ENCODE peak calls at places on chromosomes 13 and 19, in nine cellular contexts. B is activated CD4-positive, alpha-beta T cell treated with anti-CD3 and anti-CD28 coated beads, Interleukin-2, amount 50 U/mL, for 1 hour; Z is LoVo; O is NCI-H1105 treated with DMSO at 0.1 percent for 48 hours; J is activated naive CD8-positive, alpha-beta T cell treated with anti-CD3 and anti-CD28 coated beads, Interleukin-2, amount 50 U/mL, for 24 hours; D is foreskin fibroblast; Q is HCEC 1CT; R is KG1; N is CD4-positive, CD25-positive, alpha-beta regulatory T cell. C is an unnamed sample.

GRCh38 chr19:50548191-50549058 is 19.8 kb downstream of the LRRC4B start:
- DNase-seq in N (no peak), B (no peak), O (no peak), Z (no peak), J (no peak), Q (no peak), R (no peak), D (no peak), C (no peak)

GRCh38 chr19:51317381-51317780 is 5.9 kb downstream of the IGLON5 start:
- DNase-seq in N (no peak), J (no peak), O (no peak), Q (no peak), B (no peak), R (no peak), D (no peak), Z (no peak), C (no peak)

GRCh38 chr19:1794424-1795185 is 17.5 kb downstream of the ATP8B3 start:
- DNase-seq in Z (no peak), D (no peak), R (no peak), Q (no peak), O (no peak), B (no peak), J (no peak), N (no peak), C (no peak)

GRCh38 chr19:39053276-39054090 is 21.1 kb upstream of the FBXO27 start:
- DNase-seq in B (no peak), Q (no peak), R (no peak), Z (peak; percentile 72), J (no peak), N (no peak), D (no peak), O (no peak), C (no peak)

GRCh38 chr13:33606692-33607091 is 211.3 kb upstream of the RFC3 start:
- DNase-seq in J (no peak), R (no peak), Q (no peak), N (no peak), D (peak; percentile 43), O (no peak), Z (no peak), B (no peak), C (peak; percentile 1)

GRCh38 chr13:108549989-108550388 is 79.4 kb upstream of the MYO16 start:
- DNase-seq in Z (no peak), N (no peak), B (no peak), J (no peak), D (no peak), O (no peak), R (no peak), Q (no peak), C (no peak)

GRCh38 chr19:44890366-44891015 is 563 bp upstream of the TOMM40 start:
- DNase-seq in N (peak; percentile 100), Z (peak; percentile 99), Q (peak; percentile 100), J (peak; percentile 100), B (peak; percentile 100), R (peak; percentile 100), O (peak; percentile 100), D (peak; percentile 100), C (peak; percentile 100)

GRCh38 chr19:16660763-16661479 is at the start of gene TMEM38A:
- DNase-seq in N (peak; percentile 22), B (peak; percentile 16), R (no peak), Z (peak; percentile 49), J (peak; percentile 41), D (peak; percentile 52), O (peak; percentile 21), Q (no peak), C (no peak)

GRCh38 chr19:35671818-35672217 is 5.5 kb downstream of the UPK1A start:
- DNase-seq in J (no peak), R (no peak), N (no peak), Z (no peak), D (peak; percentile 30), Q (no peak), B (no peak), O (no peak), C (no peak)

GRCh38 chr19:35299523-35300339 is 7.8 kb downstream of the MAG start:
- DNase-seq in O (no peak), N (no peak), R (no peak), Q (no peak), D (no peak), B (no peak), Z (no peak), J (peak; percentile 20), C (no peak)

GRCh38 chr19:2059422-2060201 is 8.6 kb upstream of the MKNK2 start:
- DNase-seq in O (no peak), J (no peak), N (no peak), Z (peak; percentile 88), R (no peak), D (peak; percentile 92), Q (peak; percentile 17), B (no peak), C (no peak)

GRCh38 chr13:75219479-75220237 is 262.3 kb downstream of the TBC1D4 start:
- DNase-seq in O (peak; percentile 66), Q (peak; percentile 59), D (peak; percentile 90), N (peak; percentile 80), J (peak; percentile 90), Z (peak; percentile 69), R (peak; percentile 64), B (peak; percentile 85), C (peak; percentile 74)

GRCh38 chr19:3121821-3122511 is 13.9 kb upstream of the GNA15 start:
- DNase-seq in Q (no peak), D (no peak), J (no peak), R (no peak), Z (no peak), B (no peak), N (no peak), O (no peak), C (no peak)

GRCh38 chr13:30486230-30487074 is 20.7 kb upstream of the HMGB1 start:
- DNase-seq in O (no peak), Z (no peak), D (no peak), R (no peak), J (no peak), B (no peak), Q (no peak), N (no peak), C (no peak)

GRCh38 chr13:113787694-113788093 is 28.7 kb downstream of the TMEM255B start:
- DNase-seq in B (no peak), O (no peak), Q (no peak), J (no peak), R (no peak), Z (no peak), N (no peak), D (no peak), C (no peak)

GRCh38 chr19:15101479-15102082 is 5.6 kb upstream of the SYDE1 start:
- DNase-seq in Z (no peak), N (peak; percentile 27), R (peak; percentile 15), D (peak; percentile 60), Q (no peak), J (peak; percentile 65), O (peak; percentile 3), B (peak; percentile 53), C (no peak)

GRCh38 chr13:24271611-24272451 is 37.5 kb upstream of the C1QTNF9 start:
- DNase-seq in N (peak; percentile 86), J (no peak), Z (peak; percentile 9), Q (peak; percentile 68), B (peak; percentile 69), O (no peak), D (peak; percentile 59), R (peak; percentile 47), C (no peak)

GRCh38 chr13:101211261-101211660 is 205.0 kb downstream of the NALCN start:
- DNase-seq in O (no peak), Q (peak; percentile 83), R (no peak), Z (no peak), J (no peak), B (no peak), N (no peak), D (peak; percentile 78), C (no peak)

GRCh38 chr19:18669524-18669817 is 14.0 kb upstream of the CRTC1 start:
- DNase-seq in D (no peak), J (no peak), N (no peak), R (no peak), O (no peak), Q (no peak), B (no peak), Z (no peak), C (no peak)

GRCh38 chr13:40013554-40013953 is 358.1 kb downstream of the COG6 start:
- DNase-seq in Z (no peak), D (no peak), J (no peak), N (no peak), B (no peak), Q (no peak), O (no peak), R (no peak), C (no peak)

GRCh38 chr13:68107667-68108066 is 877.5 kb upstream of the PCDH9 start:
- DNase-seq in R (no peak), B (no peak), O (no peak), D (no peak), N (no peak), Z (no peak), J (no peak), Q (no peak), C (no peak)

GRCh38 chr13:40125336-40125735 is 469.9 kb downstream of the COG6 start:
- DNase-seq in Q (no peak), O (peak; percentile 4), Z (no peak), D (no peak), J (no peak), N (no peak), R (no peak), B (no peak), C (no peak)

GRCh38 chr13:22214184-22214583 is 543.3 kb downstream of the FGF9 start:
- DNase-seq in Z (no peak), J (no peak), O (no peak), D (no peak), N (no peak), R (peak; percentile 74), B (no peak), Q (no peak), C (no peak)

GRCh38 chr19:16836115-16836905 is 7.1 kb downstream of the SIN3B start:
- DNase-seq in Z (no peak), O (no peak), J (peak; percentile 12), R (no peak), Q (no peak), D (peak; percentile 48), N (no peak), B (no peak), C (no peak)

GRCh38 chr19:35134601-35135091 is at the start of gene LGI4:
- DNase-seq in R (no peak), B (no peak), N (no peak), Z (no peak), J (no peak), O (no peak), D (peak; percentile 16), Q (no peak), C (no peak)

GRCh38 chr19:46571495-46571894 is 29.6 kb upstream of the CALM3 start:
- DNase-seq in Z (peak; percentile 47), D (peak; percentile 29), N (no peak), J (no peak), R (no peak), O (peak; percentile 7), Q (no peak), B (no peak), C (peak; percentile 9)

C was measured in COR-L47.